ENCODE peak calls at places on chromosomes 12 and 14, in five cellular contexts. O is RKO, W is hepatocyte, S is RCC 7860, I is NCI-H460. Z is an unnamed sample.

GRCh38 chr12:51820721-51821422 is 27.6 kb downstream of the FIGNL2 start:
- DNase-seq in W (no peak), I (peak; percentile 52), S (no peak), O (no peak), Z (no peak)

GRCh38 chr12:80154261-80154660 is 54.9 kb downstream of the OTOGL start:
- DNase-seq in O (no peak), I (no peak), S (no peak), W (no peak), Z (peak; percentile 66)

GRCh38 chr12:53653595-53653994 is 22.3 kb downstream of the ATP5MC2 start:
- DNase-seq in O (no peak), I (no peak), W (no peak), S (no peak), Z (no peak)

GRCh38 chr12:116015525-116015924 is 262.0 kb downstream of the MED13L start:
- DNase-seq in S (peak; percentile 14), O (peak; percentile 42), I (peak; percentile 20), W (peak; percentile 71), Z (peak; percentile 12)

GRCh38 chr14:63632932-63633514 is 8.6 kb downstream of the WDR89 start:
- DNase-seq in W (peak; percentile 24), I (peak; percentile 21), S (no peak), O (peak; percentile 68), Z (peak; percentile 52)

GRCh38 chr12:128190614-128191013 is 76.4 kb upstream of the TMEM132C start:
- DNase-seq in I (no peak), S (no peak), W (peak; percentile 28), O (no peak), Z (no peak)

GRCh38 chr14:87014854-87015253 is 978.1 kb downstream of the GALC start:
- DNase-seq in I (no peak), O (peak; percentile 9), S (no peak), W (no peak), Z (peak; percentile 12)

GRCh38 chr12:64780531-64781373 is 21.5 kb upstream of the GNS start:
- DNase-seq in I (no peak), S (no peak), W (peak; percentile 61), O (no peak), Z (peak; percentile 81)

Z was measured in HT-29.